ENCODE peak calls at places on chromosomes 1 and 21, in six cellular contexts. C is heart right ventricle, J is AG09319, I is body of pancreas, O is fibroblast of the aortic adventitia, B is right atrium auricular region. H is an unnamed sample.

GRCh38 chr1:55959136-55959548 is 620.2 kb downstream of the PLPP3 start:
- DNase-seq in C (no peak), J (no peak), I (no peak), O (peak; percentile 38), B (no peak), H (no peak)

GRCh38 chr1:195909061-195909460 is 699.2 kb downstream of the KCNT2 start:
- DNase-seq in C (no peak), J (no peak), I (no peak), O (no peak), B (no peak), H (no peak)

GRCh38 chr1:238647877-238648276 is 738.5 kb upstream of the CHRM3 start:
- DNase-seq in C (no peak), J (no peak), I (no peak), O (peak; percentile 97), B (no peak), H (no peak)

GRCh38 chr1:157105988-157106812 is 6.6 kb upstream of the ETV3L start:
- DNase-seq in C (no peak), J (peak; percentile 15), I (no peak), O (peak; percentile 74), B (peak; percentile 65), H (no peak)

GRCh38 chr1:47849611-47850261 is 147.4 kb downstream of the TRABD2B start:
- DNase-seq in C (no peak), J (no peak), I (no peak), O (no peak), B (no peak), H (peak; percentile 71)

GRCh38 chr1:165696625-165697100 is 1.7 kb downstream of the ALDH9A1 start:
- DNase-seq in C (no peak), J (peak; percentile 89), I (no peak), O (peak; percentile 99), B (no peak), H (no peak)

GRCh38 chr1:152774875-152775274 is at the start of gene LCE1F:
- DNase-seq in C (no peak), J (no peak), I (no peak), O (no peak), B (no peak), H (no peak)

GRCh38 chr1:113874017-113874879 is 2.7 kb upstream of the PTPN22 start:
- DNase-seq in C (no peak), J (no peak), I (peak; percentile 57), O (peak; percentile 57), B (no peak), H (no peak)

GRCh38 chr1:213987876-213988638 is at the start of gene PROX1:
- DNase-seq in C (peak; percentile 75), J (peak; percentile 44), I (peak; percentile 85), O (peak; percentile 84), B (peak; percentile 94), H (no peak)

GRCh38 chr1:218339267-218339831 is 5.8 kb upstream of the TGFB2 start:
- DNase-seq in C (no peak), J (no peak), I (no peak), O (peak; percentile 74), B (no peak), H (no peak)

GRCh38 chr1:30046751-30047150 is 676.6 kb downstream of the MATN1 start:
- DNase-seq in C (no peak), J (no peak), I (no peak), O (no peak), B (no peak), H (peak; percentile 61)

GRCh38 chr21:46157987-46158451 is 2.6 kb upstream of the FTCD start:
- DNase-seq in C (no peak), J (no peak), I (no peak), O (no peak), B (no peak), H (peak; percentile 68)

GRCh38 chr1:212721388-212722247 is 22.0 kb upstream of the BATF3 start:
- DNase-seq in C (no peak), J (no peak), I (no peak), O (peak; percentile 69), B (no peak), H (no peak)

GRCh38 chr1:245370905-245371581 is 216.3 kb downstream of the KIF26B start:
- DNase-seq in C (peak; percentile 31), J (no peak), I (no peak), O (no peak), B (no peak), H (peak; percentile 36)

GRCh38 chr1:5484451-5485165 is 507.6 kb downstream of the NPHP4 start:
- DNase-seq in C (no peak), J (no peak), I (no peak), O (no peak), B (no peak), H (no peak)

GRCh38 chr1:150148834-150149489 is 754 bp upstream of the PLEKHO1 start:
- DNase-seq in C (no peak), J (no peak), I (no peak), O (no peak), B (no peak), H (no peak)

GRCh38 chr1:246632584-246633168 is 66.4 kb downstream of the CNST start:
- DNase-seq in C (no peak), J (peak; percentile 78), I (no peak), O (peak; percentile 79), B (no peak), H (no peak)

DNA sequence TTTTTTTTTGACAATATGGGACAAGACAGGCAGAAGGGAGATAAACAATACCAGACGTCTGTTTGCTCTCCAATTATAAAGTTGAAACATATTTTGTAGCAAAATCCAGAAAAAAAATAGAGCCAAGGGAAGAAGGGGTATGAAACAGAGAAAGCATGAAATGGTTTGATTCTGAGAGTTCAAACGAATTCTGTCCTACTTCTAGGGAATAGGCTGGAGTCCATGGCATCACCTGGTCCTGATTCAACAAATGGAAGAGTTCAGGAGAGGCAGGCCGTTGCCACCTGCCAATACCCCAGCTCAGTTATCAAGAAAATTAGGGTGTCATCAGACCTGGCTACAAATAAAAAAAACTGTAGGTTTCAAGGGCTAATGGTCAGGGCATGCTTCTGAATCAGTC is 71.8 kb downstream of the CLSTN1 start:
- DNase-seq in C (no peak), J (no peak), I (no peak), O (no peak), B (no peak), H (no peak)
- TF ChIP-seq CTCF in C (no peak), J (no peak), I (no peak), O (no peak), B (no peak), H (no peak)

DNA sequence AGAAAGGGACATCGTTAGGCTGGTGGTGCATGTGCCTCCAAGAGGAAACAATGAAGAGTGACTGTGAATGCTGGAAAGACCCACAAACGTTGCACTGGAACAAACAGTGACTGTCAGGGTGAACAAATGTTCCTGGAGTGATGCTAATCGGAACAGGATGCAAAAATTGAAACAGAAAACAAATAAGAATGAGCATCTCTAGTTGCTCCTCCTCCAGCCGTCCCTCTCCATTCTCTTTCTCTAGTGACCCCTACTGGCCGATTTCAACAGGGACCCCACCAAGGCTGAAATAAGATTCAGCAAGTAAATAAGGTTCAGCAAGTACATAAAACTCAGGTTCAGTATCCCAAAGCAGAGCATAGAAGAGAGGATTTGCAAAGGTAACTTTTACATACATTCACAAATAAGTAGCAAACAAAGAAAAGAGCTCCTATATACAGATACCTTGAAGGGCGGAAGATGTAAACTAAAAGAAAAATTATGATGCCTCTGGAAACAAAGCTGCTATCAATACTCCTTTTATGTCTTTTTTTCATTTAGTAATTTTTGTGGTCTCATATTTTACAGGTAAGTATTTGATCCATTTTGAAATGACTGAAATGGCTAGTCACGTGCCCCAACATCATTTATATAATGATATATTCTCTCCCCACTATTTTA is 836.1 kb upstream of the ADAMTS5 start:
- DNase-seq in C (no peak), J (no peak), I (peak; percentile 38), O (peak; percentile 46), B (no peak), H (no peak)
- TF ChIP-seq CTCF in C (peak; percentile 61), J (peak; percentile 66), I (peak; percentile 51), O (peak; percentile 58), B (peak; percentile 61), H (no peak)

GRCh38 chr1:1300352-1300739 is 7.4 kb downstream of the ACAP3 start:
- DNase-seq in C (no peak), J (no peak), I (no peak), O (no peak), B (no peak), H (no peak)
- TF ChIP-seq CTCF in C (no peak), J (no peak), I (no peak), O (no peak), B (no peak), H (no peak)

GRCh38 chr21:44793269-44794030 is 8.2 kb downstream of the UBE2G2 start:
- DNase-seq in C (peak; percentile 40), J (no peak), I (peak; percentile 58), O (peak; percentile 72), B (no peak), H (peak; percentile 74)
- TF ChIP-seq CTCF in C (peak; percentile 83), J (peak; percentile 73), I (peak; percentile 78), O (peak; percentile 77), B (peak; percentile 81), H (peak; percentile 65)

GRCh38 chr1:25744140-25744581 is 55.8 kb upstream of the SELENON start:
- DNase-seq in C (peak; percentile 68), J (peak; percentile 63), I (peak; percentile 51), O (peak; percentile 88), B (peak; percentile 81), H (peak; percentile 82)
- TF ChIP-seq CTCF in C (peak; percentile 45), J (peak; percentile 77), I (no peak), O (peak; percentile 70), B (peak; percentile 65), H (no peak)

DNA sequence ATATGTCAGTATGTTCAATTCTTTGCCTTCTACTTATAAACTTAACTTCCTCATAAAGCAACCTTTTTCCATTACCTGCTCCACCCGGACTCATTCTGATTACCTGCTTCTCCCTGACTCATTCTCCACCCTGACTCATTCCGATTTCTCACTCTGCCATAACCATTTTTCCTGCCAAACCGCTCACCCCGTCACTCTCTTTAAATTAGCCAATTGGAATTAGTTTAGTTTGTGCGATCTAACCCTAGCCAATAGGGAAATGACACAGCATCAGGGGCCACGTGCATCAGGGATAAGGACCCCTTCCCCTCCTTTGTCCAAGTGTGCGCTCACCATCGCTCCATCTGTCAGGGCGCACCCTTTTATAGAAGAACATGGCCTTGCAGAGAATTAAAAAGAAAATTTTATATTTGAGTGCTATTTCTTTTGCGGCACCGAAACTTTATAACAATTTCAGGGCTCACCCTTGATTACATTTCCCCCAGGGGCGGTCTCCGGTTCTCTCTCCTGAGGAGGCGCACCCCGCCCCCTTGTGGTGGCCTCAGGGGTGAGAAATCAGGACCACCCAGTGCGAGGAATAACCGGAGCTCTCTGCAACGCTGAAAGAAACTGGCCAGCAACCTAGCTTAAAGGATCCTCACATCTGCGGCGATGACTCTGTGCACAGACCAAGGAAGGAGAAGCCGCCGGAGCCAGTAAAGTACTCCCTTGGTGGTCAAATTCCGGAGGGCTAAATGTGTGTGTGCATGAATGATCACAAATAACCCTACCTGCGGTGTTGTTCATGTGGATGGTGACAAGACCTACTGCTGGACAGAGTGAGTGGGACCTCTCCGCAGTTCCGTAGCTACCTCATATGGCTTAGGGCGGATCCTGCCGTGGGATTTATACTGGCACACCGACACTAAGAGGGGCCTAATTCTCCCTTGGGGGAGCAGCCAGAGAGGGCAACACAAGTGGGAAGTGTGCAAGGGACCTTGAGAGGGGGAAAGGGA is 30.3 kb upstream of the CBR3 start:
- DNase-seq in C (peak; percentile 50), J (no peak), I (peak; percentile 29), O (peak; percentile 46), B (no peak), H (no peak)
- TF ChIP-seq CTCF in C (peak; percentile 60), J (peak; percentile 47), I (peak; percentile 33), O (peak; percentile 65), B (peak; percentile 64), H (no peak)

GRCh38 chr1:208081972-208082371 is 162.2 kb downstream of the PLXNA2 start:
- DNase-seq in C (no peak), J (no peak), I (no peak), O (no peak), B (no peak), H (no peak)
- TF ChIP-seq CTCF in C (no peak), J (no peak), I (no peak), O (no peak), B (no peak), H (no peak)

H was measured in coronary artery.